ENCODE peak calls at places on chromosomes 5 and 9, in eight cellular contexts. P is brain microvascular endothelial cell, V is kidney, J is cardiac muscle cell, L is adrenal gland, W is ovary, A is upper lobe of right lung, B is fibroblast of lung. F is an unnamed sample.

GRCh38 chr9:97501177-97501971 is at the start of gene TMOD1:
- DNase-seq in P (no peak), V (peak; percentile 82), J (peak; percentile 90), L (peak; percentile 81), W (peak; percentile 84), A (peak; percentile 87), B (peak; percentile 39), F (no peak)

GRCh38 chr5:111310713-111311620 is 86.8 kb downstream of the CAMK4 start:
- DNase-seq in P (no peak), V (no peak), J (no peak), L (no peak), W (no peak), A (no peak), B (no peak), F (no peak)

GRCh38 chr5:114450516-114450909 is 88.6 kb downstream of the KCNN2 start:
- DNase-seq in P (no peak), V (no peak), J (no peak), L (peak; percentile 11), W (no peak), A (no peak), B (no peak), F (no peak)

GRCh38 chr5:77770293-77771005 is 5.7 kb downstream of the TBCA start:
- DNase-seq in P (no peak), V (no peak), J (no peak), L (no peak), W (no peak), A (no peak), B (no peak), F (no peak)

GRCh38 chr5:107570805-107571531 is 99.8 kb downstream of the EFNA5 start:
- DNase-seq in P (peak; percentile 21), V (no peak), J (no peak), L (no peak), W (no peak), A (no peak), B (no peak), F (no peak)

GRCh38 chr5:153900703-153901395 is 137.9 kb downstream of the FAM114A2 start:
- DNase-seq in P (peak; percentile 69), V (no peak), J (no peak), L (no peak), W (no peak), A (no peak), B (peak; percentile 89), F (peak; percentile 77)

GRCh38 chr5:141704782-141705297 is 22.8 kb upstream of the ARAP3 start:
- DNase-seq in P (no peak), V (no peak), J (no peak), L (no peak), W (no peak), A (no peak), B (no peak), F (no peak)

GRCh38 chr5:90484540-90484939 is 9.9 kb downstream of the POLR3G start:
- DNase-seq in P (peak; percentile 14), V (no peak), J (no peak), L (no peak), W (no peak), A (no peak), B (no peak), F (no peak)

GRCh38 chr9:29319727-29320513 is 1746.6 kb upstream of the C9orf72 start:
- DNase-seq in P (no peak), V (no peak), J (no peak), L (no peak), W (no peak), A (no peak), B (no peak), F (no peak)

GRCh38 chr5:138981606-138982005 is 106.5 kb upstream of the LRRTM2 start:
- DNase-seq in P (no peak), V (no peak), J (no peak), L (no peak), W (no peak), A (no peak), B (peak; percentile 58), F (no peak)

GRCh38 chr5:137945825-137946224 is 56.6 kb downstream of the PKD2L2 start:
- DNase-seq in P (no peak), V (no peak), J (no peak), L (no peak), W (no peak), A (no peak), B (no peak), F (no peak)

GRCh38 chr5:115457574-115457973 is 87.0 kb downstream of the FEM1C start:
- DNase-seq in P (no peak), V (no peak), J (no peak), L (no peak), W (no peak), A (no peak), B (no peak), F (no peak)

GRCh38 chr5:125175348-125176004 is 429.0 kb upstream of the ZNF608 start:
- DNase-seq in P (no peak), V (no peak), J (no peak), L (no peak), W (no peak), A (no peak), B (no peak), F (no peak)
- H3K36me3 ChIP-seq in P (no peaks in the 10 kb centered on the region), V (no peaks in the 10 kb centered on the region), J (no peaks in the 10 kb centered on the region), L (no peaks in the 10 kb centered on the region), W (no peaks in the 10 kb centered on the region), A (no peaks in the 10 kb centered on the region), B (no peaks in the 10 kb centered on the region), F (no peaks in the 10 kb centered on the region)

DNA sequence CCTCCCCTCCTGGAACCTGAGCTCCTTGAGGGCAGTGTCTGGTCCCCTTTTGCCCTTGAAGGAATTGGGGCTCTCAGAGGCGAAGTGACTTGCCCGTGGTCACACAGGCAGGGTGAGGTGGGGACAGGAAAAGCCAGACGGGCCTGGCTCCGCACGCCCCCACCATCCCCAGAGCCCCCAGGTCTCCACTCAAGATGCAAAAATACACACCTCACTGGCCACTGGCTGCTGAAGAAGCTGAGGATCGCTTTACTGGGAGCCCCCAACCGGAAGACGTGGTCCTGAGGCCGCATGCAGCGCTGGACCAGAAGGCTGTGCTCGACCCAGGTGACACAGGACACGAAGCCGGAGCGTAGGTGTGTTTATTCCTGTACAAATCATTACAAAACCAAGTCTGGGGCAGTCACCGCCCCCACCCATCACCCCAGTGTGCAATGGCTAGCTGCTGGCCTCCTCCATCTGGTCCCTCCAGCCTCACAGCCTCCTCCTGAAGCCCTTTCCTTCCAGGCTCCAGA is 7.6 kb upstream of the AK1 start:
- DNase-seq in P (no peak), V (no peak), J (no peak), L (no peak), W (peak; percentile 18), A (peak; percentile 48), B (no peak), F (no peak)
- H3K27ac ChIP-seq in P (no peak overlapping the region), V (no peak overlapping the region), J (peak overlapping the region; percentile 74), L (no peak overlapping the region), W (no peak overlapping the region), A (no peak overlapping the region), B (no peak overlapping the region), F (no peak overlapping the region)

GRCh38 chr5:14871573-14872069 is at the start of gene ANKH:
- DNase-seq in P (peak; percentile 68), V (peak; percentile 92), J (peak; percentile 90), L (peak; percentile 66), W (peak; percentile 81), A (peak; percentile 93), B (peak; percentile 76), F (no peak)

GRCh38 chr5:14873093-14873492 is 1.5 kb upstream of the ANKH start:
- DNase-seq in P (no peak), V (no peak), J (no peak), L (no peak), W (no peak), A (no peak), B (no peak), F (no peak)

GRCh38 chr5:14871084-14871572 is 450 bp downstream of the ANKH start:
- DNase-seq in P (no peak), V (peak; percentile 79), J (no peak), L (peak; percentile 41), W (peak; percentile 51), A (peak; percentile 75), B (no peak), F (no peak)

GRCh38 chr5:14873790-14874189 is 2.2 kb upstream of the ANKH start:
- DNase-seq in P (no peak), V (no peak), J (no peak), L (no peak), W (no peak), A (no peak), B (no peak), F (no peak)

GRCh38 chr5:14872070-14872989 is 752 bp upstream of the ANKH start:
- DNase-seq in P (peak; percentile 27), V (peak; percentile 88), J (peak; percentile 74), L (peak; percentile 62), W (peak; percentile 68), A (peak; percentile 83), B (peak; percentile 50), F (no peak)
- TF ChIP-seq CTCF in P (peak; percentile 13), V (peak; percentile 9), J (peak; percentile 19), L (no peak), W (no peak), A (peak; percentile 22), B (no peak), F (peak; percentile 89)

GRCh38 chr9:105369911-105370310 is 77.9 kb upstream of the FSD1L start:
- DNase-seq in P (no peak), V (no peak), J (no peak), L (no peak), W (no peak), A (no peak), B (peak; percentile 79), F (no peak)

GRCh38 chr9:105376893-105377292 is 70.9 kb upstream of the FSD1L start:
- DNase-seq in P (no peak), V (no peak), J (no peak), L (no peak), W (no peak), A (no peak), B (no peak), F (no peak)

GRCh38 chr9:105375323-105375722 is 72.5 kb upstream of the FSD1L start:
- DNase-seq in P (no peak), V (no peak), J (no peak), L (no peak), W (no peak), A (no peak), B (no peak), F (no peak)

DNA sequence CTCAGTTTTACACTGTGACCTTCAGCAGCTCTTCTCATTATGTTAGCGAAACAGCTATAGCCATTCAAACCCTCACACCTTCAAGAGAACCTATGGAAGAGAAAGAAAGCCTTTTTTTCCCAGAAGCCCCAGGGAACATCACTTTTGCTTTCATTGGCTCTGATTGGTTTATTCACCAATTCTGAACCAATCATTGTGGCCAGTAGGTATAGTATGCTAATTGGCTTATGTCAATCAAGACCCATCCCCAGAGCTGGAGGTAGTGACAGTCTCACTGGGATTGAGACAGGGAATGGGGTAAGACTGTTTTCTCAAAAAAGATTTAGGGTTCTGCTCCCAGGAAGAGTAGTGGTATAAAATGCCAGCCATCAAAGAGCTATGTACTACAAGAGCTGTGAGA is 74.1 kb upstream of the FSD1L start:
- DNase-seq in P (no peak), V (no peak), J (no peak), L (no peak), W (no peak), A (no peak), B (no peak), F (no peak)
- H3K36me3 ChIP-seq in P (peaks cover 5% of the 10 kb centered on the region), V (no peaks in the 10 kb centered on the region), J (peaks cover 23% of the 10 kb centered on the region), L (no peaks in the 10 kb centered on the region), W (no peaks in the 10 kb centered on the region), A (peaks cover 21% of the 10 kb centered on the region), B (no peaks in the 10 kb centered on the region), F (peaks cover 21% of the 10 kb centered on the region)